ENCODE peak calls at places on chromosomes 3 and 15, in ten cellular contexts. S, J, N, P, Z, F, O, T, H and D are unnamed samples.

GRCh38 chr3:17088602-17089313 is 204.0 kb downstream of the PLCL2 start:
- DNase-seq in S (no peak), J (peak; percentile 24), N (peak; percentile 27), P (no peak), Z (no peak), F (no peak), O (no peak), T (no peak), H (no peak), D (no peak)

GRCh38 chr3:69542265-69543079 is 156.6 kb upstream of the FRMD4B start:
- DNase-seq in S (no peak), J (no peak), N (no peak), P (no peak), Z (no peak), F (peak; percentile 79), O (no peak), T (no peak), H (no peak), D (no peak)

GRCh38 chr3:164608554-164609276 is 469.6 kb downstream of the SI start:
- DNase-seq in S (no peak), J (no peak), N (no peak), P (no peak), Z (no peak), F (no peak), O (no peak), T (no peak), H (no peak), D (no peak)

GRCh38 chr3:46191730-46192129 is 16.4 kb downstream of the CCR1 start:
- DNase-seq in S (no peak), J (no peak), N (no peak), P (no peak), Z (peak; percentile 68), F (no peak), O (no peak), T (peak; percentile 66), H (no peak), D (no peak)

GRCh38 chr3:24495334-24495994 is 814 bp upstream of the THRB start:
- DNase-seq in S (peak; percentile 72), J (peak; percentile 67), N (peak; percentile 75), P (peak; percentile 70), Z (no peak), F (peak; percentile 85), O (peak; percentile 68), T (no peak), H (no peak), D (no peak)

GRCh38 chr3:11455977-11456376 is 183.8 kb downstream of the ATG7 start:
- DNase-seq in S (no peak), J (no peak), N (no peak), P (no peak), Z (no peak), F (no peak), O (no peak), T (peak; percentile 85), H (peak; percentile 94), D (no peak)

GRCh38 chr15:100170673-100171210 is 171.0 kb downstream of the ADAMTS17 start:
- DNase-seq in S (no peak), J (no peak), N (no peak), P (no peak), Z (no peak), F (no peak), O (no peak), T (no peak), H (no peak), D (no peak)

GRCh38 chr3:42099020-42099765 is 8.0 kb downstream of the TRAK1 start:
- DNase-seq in S (no peak), J (no peak), N (no peak), P (no peak), Z (no peak), F (peak; percentile 77), O (no peak), T (no peak), H (no peak), D (no peak)

GRCh38 chr15:56844892-56845291 is 73.6 kb upstream of the TCF12 start:
- DNase-seq in S (no peak), J (no peak), N (no peak), P (no peak), Z (no peak), F (no peak), O (no peak), T (no peak), H (no peak), D (no peak)

GRCh38 chr15:28892789-28893610 is 7.2 kb downstream of the APBA2 start:
- DNase-seq in S (no peak), J (no peak), N (peak; percentile 48), P (no peak), Z (no peak), F (no peak), O (no peak), T (no peak), H (peak; percentile 75), D (no peak)

GRCh38 chr3:129016725-129017530 is 15.8 kb downstream of the EFCC1 start:
- DNase-seq in S (no peak), J (peak; percentile 79), N (no peak), P (no peak), Z (no peak), F (no peak), O (peak; percentile 76), T (peak; percentile 37), H (peak; percentile 37), D (no peak)

GRCh38 chr3:37689645-37690356 is 171.9 kb upstream of the CTDSPL start:
- DNase-seq in S (no peak), J (no peak), N (no peak), P (no peak), Z (no peak), F (no peak), O (peak; percentile 71), T (no peak), H (no peak), D (no peak)

DNA sequence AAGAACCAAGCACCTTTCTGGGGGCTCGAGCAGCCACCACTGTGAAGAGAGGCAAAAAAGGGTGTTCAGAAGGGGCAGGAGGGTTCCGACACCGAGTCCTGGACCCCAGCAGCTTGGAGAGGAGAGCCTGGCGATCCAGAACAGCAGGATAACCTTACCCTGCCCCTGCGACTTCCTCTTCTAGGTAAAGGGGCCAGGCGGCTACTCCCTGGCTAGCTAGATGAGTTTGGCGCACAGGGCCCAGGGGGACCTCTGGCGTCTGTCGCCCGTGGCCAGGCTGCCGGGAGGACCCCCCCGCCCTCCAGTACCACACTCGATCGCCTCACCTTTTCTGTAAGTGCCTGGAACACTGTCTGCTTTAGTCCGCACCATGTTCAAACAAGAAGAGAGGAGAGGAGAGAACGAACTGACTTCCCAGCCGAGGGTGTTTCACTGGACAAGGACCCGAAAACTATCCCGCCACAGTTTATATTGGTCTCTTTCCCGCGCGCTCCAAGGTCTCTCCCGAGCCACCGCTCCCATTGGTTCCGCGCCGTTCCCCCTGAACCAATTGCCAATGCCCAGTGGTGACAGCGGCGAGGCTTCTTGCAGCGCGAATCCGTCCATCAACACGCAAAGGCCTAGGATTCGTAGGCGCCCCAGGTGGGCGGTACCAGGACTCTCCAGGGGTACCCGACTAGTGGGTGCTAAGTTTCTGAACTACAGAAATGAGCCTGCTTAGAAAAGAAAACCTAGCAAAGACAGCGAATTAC is at the start of gene PCLAF:
- DNase-seq in S (peak; percentile 95), J (peak; percentile 94), N (peak; percentile 93), P (peak; percentile 100), Z (peak; percentile 97), F (peak; percentile 97), O (peak; percentile 95), T (peak; percentile 99), H (peak; percentile 94), D (peak; percentile 53)
- TF ChIP-seq POLR2A in S (no peak), J (no peak), N (no peak), P (peak; percentile 57), Z (no peak), F (no peak), O (no peak), T (peak; percentile 90), H (peak; percentile 82), D (peak; percentile 79)

DNA sequence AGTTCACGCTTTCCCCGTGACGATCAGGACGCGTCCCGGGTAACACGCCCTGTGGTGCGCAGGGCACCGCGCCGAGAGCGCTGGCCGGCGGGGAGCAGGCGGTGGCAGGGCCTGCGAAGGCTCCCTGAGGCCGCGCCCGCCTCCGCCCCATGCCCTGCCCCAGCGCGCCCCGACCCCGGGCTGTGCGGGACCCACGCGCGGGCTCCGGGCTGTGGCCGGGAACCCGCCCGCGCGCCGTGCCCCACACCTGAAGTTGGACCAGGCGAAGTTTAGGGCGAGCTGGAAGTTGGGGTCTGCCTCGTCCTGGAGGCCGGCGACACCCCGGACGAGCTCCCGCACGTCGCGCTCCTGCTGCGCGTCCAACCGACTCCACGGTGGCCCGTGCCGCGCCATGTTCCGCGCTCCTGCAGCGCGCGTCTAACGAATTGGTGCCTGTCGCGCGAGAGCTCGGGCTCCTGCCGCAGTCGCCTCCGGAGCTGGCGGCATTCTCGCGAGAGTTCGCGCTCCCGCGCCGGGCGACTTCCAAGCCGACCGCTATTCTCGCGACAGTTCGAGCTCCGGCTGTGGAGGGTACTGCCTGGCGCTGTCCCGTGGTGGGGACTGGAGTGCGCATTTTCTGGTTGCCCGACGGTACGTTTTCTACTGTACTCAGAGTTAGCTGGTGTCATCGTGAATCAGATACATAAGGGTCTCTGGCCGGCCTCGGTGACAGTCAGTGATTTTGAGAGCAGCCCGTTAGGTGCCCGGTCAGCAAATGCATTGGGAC is at the start of gene TUBGCP5:
- DNase-seq in S (peak; percentile 98), J (peak; percentile 98), N (peak; percentile 98), P (peak; percentile 96), Z (peak; percentile 98), F (peak; percentile 98), O (peak; percentile 98), T (peak; percentile 98), H (peak; percentile 98), D (peak; percentile 98)
- TF ChIP-seq POLR2A in S (peak; percentile 96), J (peak; percentile 88), N (peak; percentile 91), P (peak; percentile 98), Z (peak; percentile 61), F (peak; percentile 74), O (peak; percentile 94), T (peak; percentile 97), H (peak; percentile 84), D (peak; percentile 96)

DNA sequence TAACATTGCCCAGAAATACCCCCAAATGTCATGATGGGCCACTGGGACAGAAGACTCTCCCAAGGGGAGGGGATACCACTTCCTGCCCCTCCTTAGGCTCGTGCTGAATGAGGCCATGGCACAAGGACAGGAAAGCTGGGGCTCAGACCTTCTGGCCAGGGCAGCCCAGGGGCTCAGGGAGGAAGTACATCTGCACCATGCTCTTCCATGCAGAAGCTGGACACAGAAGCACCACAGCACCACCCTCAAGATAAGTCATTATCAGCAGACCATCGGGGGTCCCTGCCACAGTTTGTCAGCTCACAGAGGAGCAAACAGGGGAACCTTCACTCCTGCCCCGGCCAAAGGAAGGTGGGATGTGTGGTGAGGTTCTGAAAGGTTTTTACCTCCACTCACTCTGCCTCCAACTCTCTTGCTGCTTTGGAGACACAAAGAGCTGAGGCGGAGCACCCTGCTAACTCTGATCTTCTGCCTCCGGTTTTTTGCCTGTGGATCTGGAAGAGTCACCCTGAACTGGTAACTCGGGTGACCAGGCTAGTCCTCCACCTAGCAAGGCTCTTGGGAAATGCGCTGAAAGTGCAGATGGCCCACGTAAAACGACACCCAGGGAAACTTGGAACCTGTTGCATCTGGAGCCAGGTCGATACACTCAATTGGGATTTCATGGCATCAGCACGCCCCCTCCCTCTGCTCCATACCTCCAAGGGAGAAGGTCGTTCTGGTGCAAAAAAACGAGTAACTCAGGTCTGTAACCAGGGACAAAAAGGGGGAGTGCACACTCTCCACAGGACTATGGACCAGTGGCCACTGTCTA is 8.3 kb downstream of the BMF start:
- DNase-seq in S (no peak), J (no peak), N (peak; percentile 83), P (no peak), Z (no peak), F (no peak), O (no peak), T (peak; percentile 75), H (no peak), D (no peak)
- TF ChIP-seq POLR2A in S (no peak), J (no peak), N (no peak), P (no peak), Z (no peak), F (no peak), O (no peak), T (no peak), H (no peak), D (no peak)

GRCh38 chr3:43995078-43995928 is 246.4 kb upstream of the TOPAZ1 start:
- DNase-seq in S (no peak), J (no peak), N (no peak), P (no peak), Z (no peak), F (no peak), O (no peak), T (no peak), H (no peak), D (peak; percentile 42)
- TF ChIP-seq POLR2A in S (no peak), J (no peak), N (no peak), P (peak; percentile 57), Z (no peak), F (no peak), O (no peak), T (no peak), H (no peak), D (peak; percentile 7)